ENCODE peak calls at places on chromosome X, in eight cellular contexts. One of them, this sample, is unnamed.

GRCh38 chrX:119156241-119156640 is 28.6 kb upstream of the KIAA1210 start:
- DNase-seq in cardiac muscle cell: no peak
- DNase-seq in astrocyte of the spinal cord: no peak
- DNase-seq in progenitor cell of endocrine pancreas: no peak
- DNase-seq in nephron progenitor cell: no peak
- DNase-seq in astrocyte: no peak
- DNase-seq in AG09319: no peak
- DNase-seq in SK-N-SH: no peak
- DNase-seq in this sample: peak; percentile 55

GRCh38 chrX:31154941-31155340 is 83.1 kb upstream of the FTHL17 start:
- DNase-seq in cardiac muscle cell: no peak
- DNase-seq in astrocyte of the spinal cord: no peak
- DNase-seq in progenitor cell of endocrine pancreas: no peak
- DNase-seq in nephron progenitor cell: no peak
- DNase-seq in astrocyte: no peak
- DNase-seq in AG09319: no peak
- DNase-seq in SK-N-SH: peak; percentile 10
- DNase-seq in this sample: no peak

GRCh38 chrX:133297284-133297683 is 79.1 kb upstream of the TFDP3 start:
- DNase-seq in cardiac muscle cell: no peak
- DNase-seq in astrocyte of the spinal cord: peak; percentile 85
- DNase-seq in progenitor cell of endocrine pancreas: no peak
- DNase-seq in nephron progenitor cell: no peak
- DNase-seq in astrocyte: peak; percentile 87
- DNase-seq in AG09319: no peak
- DNase-seq in SK-N-SH: no peak
- DNase-seq in this sample: no peak

GRCh38 chrX:71650333-71650969 is 16.9 kb upstream of the LOC101059915 start:
- DNase-seq in cardiac muscle cell: peak; percentile 41
- DNase-seq in astrocyte of the spinal cord: no peak
- DNase-seq in progenitor cell of endocrine pancreas: no peak
- DNase-seq in nephron progenitor cell: no peak
- DNase-seq in astrocyte: no peak
- DNase-seq in AG09319: no peak
- DNase-seq in SK-N-SH: no peak
- DNase-seq in this sample: no peak

GRCh38 chrX:10282490-10282889 is 125.7 kb downstream of the CLCN4 start:
- DNase-seq in cardiac muscle cell: no peak
- DNase-seq in astrocyte of the spinal cord: no peak
- DNase-seq in progenitor cell of endocrine pancreas: no peak
- DNase-seq in nephron progenitor cell: no peak
- DNase-seq in astrocyte: no peak
- DNase-seq in AG09319: no peak
- DNase-seq in SK-N-SH: no peak
- DNase-seq in this sample: no peak

GRCh38 chrX:109889289-109890006 is 113.5 kb upstream of the TMEM164 start:
- DNase-seq in cardiac muscle cell: peak; percentile 56
- DNase-seq in astrocyte of the spinal cord: peak; percentile 16
- DNase-seq in progenitor cell of endocrine pancreas: no peak
- DNase-seq in nephron progenitor cell: peak; percentile 37
- DNase-seq in astrocyte: no peak
- DNase-seq in AG09319: peak; percentile 15
- DNase-seq in SK-N-SH: no peak
- DNase-seq in this sample: no peak

GRCh38 chrX:153974726-153975286 is 2.3 kb downstream of the TMEM187 start:
- DNase-seq in cardiac muscle cell: no peak
- DNase-seq in astrocyte of the spinal cord: no peak
- DNase-seq in progenitor cell of endocrine pancreas: no peak
- DNase-seq in nephron progenitor cell: no peak
- DNase-seq in astrocyte: no peak
- DNase-seq in AG09319: no peak
- DNase-seq in SK-N-SH: no peak
- DNase-seq in this sample: peak; percentile 65

GRCh38 chrX:8783100-8784098 is 17.8 kb downstream of the FAM9A start:
- DNase-seq in cardiac muscle cell: no peak
- DNase-seq in astrocyte of the spinal cord: no peak
- DNase-seq in progenitor cell of endocrine pancreas: no peak
- DNase-seq in nephron progenitor cell: peak; percentile 14
- DNase-seq in astrocyte: no peak
- DNase-seq in AG09319: no peak
- DNase-seq in SK-N-SH: peak; percentile 41
- DNase-seq in this sample: peak; percentile 66

GRCh38 chrX:52426810-52427209 is 58.0 kb downstream of the XAGE2 start:
- DNase-seq in cardiac muscle cell: no peak
- DNase-seq in astrocyte of the spinal cord: no peak
- DNase-seq in progenitor cell of endocrine pancreas: no peak
- DNase-seq in nephron progenitor cell: no peak
- DNase-seq in astrocyte: no peak
- DNase-seq in AG09319: no peak
- DNase-seq in SK-N-SH: no peak
- DNase-seq in this sample: no peak

GRCh38 chrX:48938721-48939416 is 18.5 kb downstream of the OTUD5 start:
- DNase-seq in cardiac muscle cell: no peak
- DNase-seq in astrocyte of the spinal cord: no peak
- DNase-seq in progenitor cell of endocrine pancreas: no peak
- DNase-seq in nephron progenitor cell: no peak
- DNase-seq in astrocyte: no peak
- DNase-seq in AG09319: no peak
- DNase-seq in SK-N-SH: no peak
- DNase-seq in this sample: no peak

GRCh38 chrX:150361070-150361776 is 1.9 kb upstream of the MAMLD1 start:
- DNase-seq in cardiac muscle cell: peak; percentile 51
- DNase-seq in astrocyte of the spinal cord: no peak
- DNase-seq in progenitor cell of endocrine pancreas: no peak
- DNase-seq in nephron progenitor cell: peak; percentile 25
- DNase-seq in astrocyte: no peak
- DNase-seq in AG09319: no peak
- DNase-seq in SK-N-SH: peak; percentile 31
- DNase-seq in this sample: no peak

GRCh38 chrX:151902813-151903591 is 9.7 kb upstream of the MAGEA4 start:
- DNase-seq in cardiac muscle cell: no peak
- DNase-seq in astrocyte of the spinal cord: peak; percentile 85
- DNase-seq in progenitor cell of endocrine pancreas: no peak
- DNase-seq in nephron progenitor cell: no peak
- DNase-seq in astrocyte: peak; percentile 88
- DNase-seq in AG09319: peak; percentile 50
- DNase-seq in SK-N-SH: no peak
- DNase-seq in this sample: peak; percentile 88

GRCh38 chrX:7972586-7972985 is 45.4 kb upstream of the PNPLA4 start:
- DNase-seq in cardiac muscle cell: peak; percentile 5
- DNase-seq in astrocyte of the spinal cord: no peak
- DNase-seq in progenitor cell of endocrine pancreas: no peak
- DNase-seq in nephron progenitor cell: no peak
- DNase-seq in astrocyte: no peak
- DNase-seq in AG09319: no peak
- DNase-seq in SK-N-SH: no peak
- DNase-seq in this sample: no peak

GRCh38 chrX:1391707-1392375 is at the start of gene SLC25A6:
- DNase-seq in cardiac muscle cell: peak; percentile 99
- DNase-seq in astrocyte of the spinal cord: peak; percentile 98
- DNase-seq in progenitor cell of endocrine pancreas: peak; percentile 99
- DNase-seq in nephron progenitor cell: peak; percentile 99
- DNase-seq in astrocyte: peak; percentile 86
- DNase-seq in AG09319: peak; percentile 94
- DNase-seq in SK-N-SH: peak; percentile 98
- DNase-seq in this sample: peak; percentile 100

GRCh38 chrX:110965409-110965808 is 130.6 kb upstream of the PAK3 start:
- DNase-seq in cardiac muscle cell: no peak
- DNase-seq in astrocyte of the spinal cord: peak; percentile 5
- DNase-seq in progenitor cell of endocrine pancreas: no peak
- DNase-seq in nephron progenitor cell: no peak
- DNase-seq in astrocyte: peak; percentile 4
- DNase-seq in AG09319: no peak
- DNase-seq in SK-N-SH: no peak
- DNase-seq in this sample: no peak
- TF ChIP-seq CTCF in cardiac muscle cell: no peak
- TF ChIP-seq CTCF in astrocyte of the spinal cord: no peak
- TF ChIP-seq CTCF in progenitor cell of endocrine pancreas: no peak
- TF ChIP-seq CTCF in nephron progenitor cell: no peak
- TF ChIP-seq CTCF in astrocyte: no peak
- TF ChIP-seq CTCF in AG09319: no peak
- TF ChIP-seq CTCF in SK-N-SH: no peak
- TF ChIP-seq CTCF in this sample: no peak

GRCh38 chrX:95764972-95765451 is 919.6 kb upstream of the DIAPH2 start:
- DNase-seq in cardiac muscle cell: peak; percentile 75
- DNase-seq in astrocyte of the spinal cord: peak; percentile 45
- DNase-seq in progenitor cell of endocrine pancreas: peak; percentile 11
- DNase-seq in nephron progenitor cell: no peak
- DNase-seq in astrocyte: peak; percentile 4
- DNase-seq in AG09319: no peak
- DNase-seq in SK-N-SH: peak; percentile 14
- DNase-seq in this sample: no peak
- TF ChIP-seq CTCF in cardiac muscle cell: peak; percentile 42
- TF ChIP-seq CTCF in astrocyte of the spinal cord: peak; percentile 35
- TF ChIP-seq CTCF in progenitor cell of endocrine pancreas: peak; percentile 82
- TF ChIP-seq CTCF in nephron progenitor cell: peak; percentile 66
- TF ChIP-seq CTCF in astrocyte: peak; percentile 39
- TF ChIP-seq CTCF in AG09319: peak; percentile 50
- TF ChIP-seq CTCF in SK-N-SH: peak; percentile 73
- TF ChIP-seq CTCF in this sample: peak; percentile 51

DNA sequence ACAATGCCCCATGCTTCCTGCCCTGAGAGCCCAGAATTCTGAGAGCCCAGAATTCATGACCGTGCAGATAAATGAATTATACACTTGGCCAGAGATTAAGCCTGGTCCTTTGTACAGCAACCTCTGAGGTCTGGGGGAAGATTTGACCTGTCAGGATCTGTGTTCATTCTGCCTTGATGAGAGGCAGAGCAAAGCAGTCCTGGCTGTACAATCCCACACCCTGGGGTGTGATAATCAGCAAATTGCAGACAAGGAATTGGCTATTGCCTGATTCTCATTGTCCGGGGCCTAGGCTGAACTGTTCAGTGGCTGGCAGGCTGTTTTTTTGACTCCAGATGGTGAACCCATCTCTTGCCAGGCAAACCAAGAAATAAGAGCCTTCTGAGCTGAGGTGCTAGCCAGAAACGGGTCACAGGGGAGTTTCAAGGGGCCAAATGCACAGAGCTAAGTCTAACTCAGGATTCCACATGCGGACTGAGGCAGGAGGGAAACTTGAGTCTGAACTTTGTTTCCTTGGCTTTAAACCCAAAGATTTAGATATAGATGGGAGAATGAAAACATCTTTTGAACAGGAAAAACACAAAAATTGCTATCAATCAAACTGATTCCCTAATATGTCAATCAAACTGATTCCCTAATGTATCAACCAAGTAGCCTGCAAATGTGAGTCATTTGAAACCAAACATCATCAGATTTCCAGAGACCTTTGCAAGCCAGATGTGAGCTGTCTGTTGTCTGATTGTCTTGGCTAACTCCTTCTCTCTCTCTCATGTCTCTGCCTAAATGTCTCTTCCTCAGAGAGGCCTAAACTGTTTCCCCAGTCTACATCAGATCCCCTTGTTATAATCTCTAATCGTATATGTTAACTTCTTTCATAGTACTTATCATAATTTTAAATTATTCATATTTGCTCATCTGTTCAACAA is 159.3 kb downstream of the ATG4A start:
- DNase-seq in cardiac muscle cell: peak; percentile 11
- DNase-seq in astrocyte of the spinal cord: no peak
- DNase-seq in progenitor cell of endocrine pancreas: no peak
- DNase-seq in nephron progenitor cell: no peak
- DNase-seq in astrocyte: no peak
- DNase-seq in AG09319: no peak
- DNase-seq in SK-N-SH: no peak
- DNase-seq in this sample: no peak
- TF ChIP-seq CTCF in cardiac muscle cell: no peak
- TF ChIP-seq CTCF in astrocyte of the spinal cord: no peak
- TF ChIP-seq CTCF in progenitor cell of endocrine pancreas: no peak
- TF ChIP-seq CTCF in nephron progenitor cell: no peak
- TF ChIP-seq CTCF in astrocyte: no peak
- TF ChIP-seq CTCF in AG09319: no peak
- TF ChIP-seq CTCF in SK-N-SH: no peak
- TF ChIP-seq CTCF in this sample: no peak

GRCh38 chrX:17748684-17749083 is 11.4 kb downstream of the SCML1 start:
- DNase-seq in cardiac muscle cell: no peak
- DNase-seq in astrocyte of the spinal cord: no peak
- DNase-seq in progenitor cell of endocrine pancreas: no peak
- DNase-seq in nephron progenitor cell: no peak
- DNase-seq in astrocyte: no peak
- DNase-seq in AG09319: no peak
- DNase-seq in SK-N-SH: no peak
- DNase-seq in this sample: no peak

GRCh38 chrX:17747692-17748091 is 10.4 kb downstream of the SCML1 start:
- DNase-seq in cardiac muscle cell: no peak
- DNase-seq in astrocyte of the spinal cord: no peak
- DNase-seq in progenitor cell of endocrine pancreas: no peak
- DNase-seq in nephron progenitor cell: no peak
- DNase-seq in astrocyte: no peak
- DNase-seq in AG09319: no peak
- DNase-seq in SK-N-SH: no peak
- DNase-seq in this sample: no peak

GRCh38 chrX:17743913-17744312 is 6.6 kb downstream of the SCML1 start:
- DNase-seq in cardiac muscle cell: no peak
- DNase-seq in astrocyte of the spinal cord: no peak
- DNase-seq in progenitor cell of endocrine pancreas: no peak
- DNase-seq in nephron progenitor cell: no peak
- DNase-seq in astrocyte: no peak
- DNase-seq in AG09319: no peak
- DNase-seq in SK-N-SH: no peak
- DNase-seq in this sample: no peak

GRCh38 chrX:17741123-17741511 is 3.8 kb downstream of the SCML1 start:
- DNase-seq in cardiac muscle cell: no peak
- DNase-seq in astrocyte of the spinal cord: no peak
- DNase-seq in progenitor cell of endocrine pancreas: no peak
- DNase-seq in nephron progenitor cell: peak; percentile 5
- DNase-seq in astrocyte: no peak
- DNase-seq in AG09319: no peak
- DNase-seq in SK-N-SH: no peak
- DNase-seq in this sample: no peak

GRCh38 chrX:17744896-17745523 is 7.7 kb downstream of the SCML1 start:
- DNase-seq in cardiac muscle cell: no peak
- DNase-seq in astrocyte of the spinal cord: peak; percentile 24
- DNase-seq in progenitor cell of endocrine pancreas: no peak
- DNase-seq in nephron progenitor cell: no peak
- DNase-seq in astrocyte: no peak
- DNase-seq in AG09319: no peak
- DNase-seq in SK-N-SH: no peak
- DNase-seq in this sample: no peak
- TF ChIP-seq CTCF in cardiac muscle cell: peak; percentile 20
- TF ChIP-seq CTCF in astrocyte of the spinal cord: peak; percentile 15
- TF ChIP-seq CTCF in progenitor cell of endocrine pancreas: peak; percentile 56
- TF ChIP-seq CTCF in nephron progenitor cell: peak; percentile 1
- TF ChIP-seq CTCF in astrocyte: peak; percentile 22
- TF ChIP-seq CTCF in AG09319: peak; percentile 25
- TF ChIP-seq CTCF in SK-N-SH: peak; percentile 69
- TF ChIP-seq CTCF in this sample: peak; percentile 38

GRCh38 chrX:105909576-105909975 is 87.2 kb downstream of the NRK start:
- DNase-seq in cardiac muscle cell: no peak
- DNase-seq in astrocyte of the spinal cord: no peak
- DNase-seq in progenitor cell of endocrine pancreas: no peak
- DNase-seq in nephron progenitor cell: no peak
- DNase-seq in astrocyte: no peak
- DNase-seq in AG09319: no peak
- DNase-seq in SK-N-SH: no peak
- DNase-seq in this sample: no peak
- TF ChIP-seq CTCF in cardiac muscle cell: no peak
- TF ChIP-seq CTCF in astrocyte of the spinal cord: no peak
- TF ChIP-seq CTCF in progenitor cell of endocrine pancreas: no peak
- TF ChIP-seq CTCF in nephron progenitor cell: no peak
- TF ChIP-seq CTCF in astrocyte: no peak
- TF ChIP-seq CTCF in AG09319: no peak
- TF ChIP-seq CTCF in SK-N-SH: no peak
- TF ChIP-seq CTCF in this sample: no peak